ENCODE peak calls at places on chromosome 15, in four cellular contexts. R, T, P and V are unnamed samples.

GRCh38 chr15:85691350-85692240 is 103.1 kb downstream of the KLHL25 start:
- DNase-seq in R (no peak), P (no peak), T (no peak), V (peak)

GRCh38 chr15:65917407-65917756 is 48.1 kb downstream of the RAB11A start:
- DNase-seq in T (no peak), P (no peak), R (no peak), V (no peak)

GRCh38 chr15:89003865-89004725 is 84.2 kb upstream of the ABHD2 start:
- DNase-seq in R (no peak), P (no peak), T (peak), V (no peak)

GRCh38 chr15:86903642-86904421 is 824.2 kb downstream of the AGBL1 start:
- DNase-seq in R (no peak), P (no peak), T (no peak), V (no peak)

GRCh38 chr15:88574646-88575045 is 28.2 kb upstream of the DET1 start:
- DNase-seq in R (no peak), T (no peak), P (no peak), V (no peak)

GRCh38 chr15:37981781-37982180 is 47.3 kb downstream of the TMCO5A start:
- DNase-seq in T (peak), P (no peak), R (no peak), V (no peak)

GRCh38 chr15:71677352-71677751 is 133.0 kb upstream of the NR2E3 start:
- DNase-seq in P (no peak), R (no peak), T (no peak), V (no peak)

GRCh38 chr15:99556010-99556409 is 9.8 kb upstream of the MEF2A start:
- DNase-seq in R (no peak), P (no peak), T (no peak), V (peak)

GRCh38 chr15:71096676-71097075 is 18.6 kb upstream of the THSD4 start:
- DNase-seq in T (peak), R (no peak), P (no peak), V (no peak)

GRCh38 chr15:91135201-91136130 is 35.4 kb downstream of the SV2B start:
- DNase-seq in P (no peak), R (no peak), T (no peak), V (no peak)

GRCh38 chr15:39786444-39787056 is 3.9 kb upstream of the FSIP1 start:
- DNase-seq in T (peak), P (no peak), R (no peak), V (peak)

GRCh38 chr15:99169769-99170311 is 65.0 kb downstream of the SYNM start:
- DNase-seq in P (no peak), T (peak), R (peak), V (no peak)

GRCh38 chr15:89097313-89097712 is 9.1 kb downstream of the ABHD2 start:
- DNase-seq in P (no peak), R (no peak), T (no peak), V (no peak)

GRCh38 chr15:67762610-67763368 is 62.5 kb upstream of the SKOR1 start:
- DNase-seq in R (peak), T (peak), P (peak), V (no peak)